ENCODE peak calls at places on chromosomes 6 and 20, in nine cellular contexts. One of them, this sample, is unnamed.

GRCh38 chr6:150632785-150633465 is 33.2 kb downstream of the PLEKHG1 start:
- DNase-seq in spleen: no peak
- DNase-seq in transverse colon: no peak
- DNase-seq in suprapubic skin: no peak
- DNase-seq in HCT116: no peak
- DNase-seq in H1: no peak
- DNase-seq in vagina: no peak
- DNase-seq in prostate gland: no peak
- DNase-seq in upper lobe of left lung: no peak
- DNase-seq in this sample: no peak

GRCh38 chr6:136866872-136867416 is 44.6 kb downstream of the PEX7 start:
- DNase-seq in vagina: no peak
- DNase-seq in transverse colon: no peak
- DNase-seq in upper lobe of left lung: no peak
- DNase-seq in suprapubic skin: no peak
- DNase-seq in HCT116: no peak
- DNase-seq in prostate gland: no peak
- DNase-seq in H1: no peak
- DNase-seq in spleen: no peak
- DNase-seq in this sample: no peak

GRCh38 chr6:6131492-6132109 is 124.9 kb upstream of the NRN1 start:
- DNase-seq in spleen: no peak
- DNase-seq in upper lobe of left lung: no peak
- DNase-seq in vagina: no peak
- DNase-seq in prostate gland: no peak
- DNase-seq in transverse colon: no peak
- DNase-seq in suprapubic skin: no peak
- DNase-seq in HCT116: peak
- DNase-seq in H1: peak
- DNase-seq in this sample: no peak

GRCh38 chr6:53179961-53180651 is 31.5 kb upstream of the GCM1 start:
- DNase-seq in vagina: no peak
- DNase-seq in H1: no peak
- DNase-seq in suprapubic skin: no peak
- DNase-seq in upper lobe of left lung: peak
- DNase-seq in prostate gland: peak
- DNase-seq in transverse colon: peak
- DNase-seq in spleen: peak
- DNase-seq in HCT116: no peak
- DNase-seq in this sample: peak

GRCh38 chr6:117448732-117449131 is 23.0 kb upstream of the ROS1 start:
- DNase-seq in upper lobe of left lung: no peak
- DNase-seq in transverse colon: no peak
- DNase-seq in H1: no peak
- DNase-seq in vagina: no peak
- DNase-seq in suprapubic skin: no peak
- DNase-seq in HCT116: no peak
- DNase-seq in prostate gland: no peak
- DNase-seq in spleen: no peak
- DNase-seq in this sample: no peak

GRCh38 chr6:113640046-113640445 is 217.1 kb upstream of the MARCKS start:
- DNase-seq in suprapubic skin: no peak
- DNase-seq in transverse colon: no peak
- DNase-seq in prostate gland: no peak
- DNase-seq in spleen: no peak
- DNase-seq in upper lobe of left lung: no peak
- DNase-seq in vagina: no peak
- DNase-seq in HCT116: no peak
- DNase-seq in H1: no peak
- DNase-seq in this sample: no peak

GRCh38 chr20:60148885-60149284 is 190.7 kb downstream of the CDH26 start:
- DNase-seq in prostate gland: no peak
- DNase-seq in suprapubic skin: no peak
- DNase-seq in transverse colon: no peak
- DNase-seq in upper lobe of left lung: no peak
- DNase-seq in H1: no peak
- DNase-seq in spleen: no peak
- DNase-seq in HCT116: no peak
- DNase-seq in vagina: no peak
- DNase-seq in this sample: no peak

GRCh38 chr6:14117158-14118090 is at the start of gene CD83:
- DNase-seq in transverse colon: peak
- DNase-seq in spleen: peak
- DNase-seq in upper lobe of left lung: peak
- DNase-seq in HCT116: peak
- DNase-seq in suprapubic skin: no peak
- DNase-seq in prostate gland: peak
- DNase-seq in H1: no peak
- DNase-seq in vagina: no peak
- DNase-seq in this sample: peak

GRCh38 chr20:58712823-58713731 is 20.5 kb downstream of the NPEPL1 start:
- DNase-seq in vagina: no peak
- DNase-seq in H1: no peak
- DNase-seq in suprapubic skin: no peak
- DNase-seq in upper lobe of left lung: no peak
- DNase-seq in HCT116: no peak
- DNase-seq in prostate gland: peak
- DNase-seq in spleen: peak
- DNase-seq in transverse colon: peak
- DNase-seq in this sample: peak

GRCh38 chr6:122869437-122870024 is 80.5 kb downstream of the SMPDL3A start:
- DNase-seq in suprapubic skin: no peak
- DNase-seq in upper lobe of left lung: peak
- DNase-seq in H1: no peak
- DNase-seq in transverse colon: peak
- DNase-seq in vagina: no peak
- DNase-seq in prostate gland: peak
- DNase-seq in HCT116: peak
- DNase-seq in spleen: no peak
- DNase-seq in this sample: no peak

GRCh38 chr20:34365765-34366213 is 2.7 kb downstream of the ITCH start:
- DNase-seq in prostate gland: no peak
- DNase-seq in transverse colon: no peak
- DNase-seq in spleen: no peak
- DNase-seq in HCT116: no peak
- DNase-seq in upper lobe of left lung: peak
- DNase-seq in H1: no peak
- DNase-seq in vagina: no peak
- DNase-seq in suprapubic skin: no peak
- DNase-seq in this sample: no peak

GRCh38 chr6:4451718-4452117 is 316.3 kb upstream of the ECI2 start:
- DNase-seq in suprapubic skin: no peak
- DNase-seq in prostate gland: no peak
- DNase-seq in upper lobe of left lung: no peak
- DNase-seq in HCT116: no peak
- DNase-seq in transverse colon: no peak
- DNase-seq in vagina: no peak
- DNase-seq in H1: no peak
- DNase-seq in spleen: no peak
- DNase-seq in this sample: no peak

GRCh38 chr6:33336495-33336894 is 19.0 kb upstream of the ZBTB22 start:
- DNase-seq in prostate gland: no peak
- DNase-seq in H1: no peak
- DNase-seq in HCT116: no peak
- DNase-seq in vagina: no peak
- DNase-seq in spleen: no peak
- DNase-seq in transverse colon: no peak
- DNase-seq in suprapubic skin: no peak
- DNase-seq in upper lobe of left lung: no peak
- DNase-seq in this sample: no peak

GRCh38 chr20:10671221-10671849 is 2.5 kb downstream of the JAG1 start:
- DNase-seq in H1: no peak
- DNase-seq in transverse colon: peak
- DNase-seq in prostate gland: peak
- DNase-seq in spleen: peak
- DNase-seq in HCT116: no peak
- DNase-seq in upper lobe of left lung: peak
- DNase-seq in vagina: peak
- DNase-seq in suprapubic skin: peak
- DNase-seq in this sample: peak

GRCh38 chr20:46261456-46262253 is 46.6 kb downstream of the CDH22 start:
- DNase-seq in suprapubic skin: no peak
- DNase-seq in spleen: no peak
- DNase-seq in HCT116: no peak
- DNase-seq in transverse colon: no peak
- DNase-seq in vagina: no peak
- DNase-seq in prostate gland: no peak
- DNase-seq in upper lobe of left lung: no peak
- DNase-seq in H1: no peak
- DNase-seq in this sample: no peak

GRCh38 chr6:37657117-37657886 is 40.4 kb downstream of the MDGA1 start:
- DNase-seq in vagina: no peak
- DNase-seq in transverse colon: no peak
- DNase-seq in HCT116: peak
- DNase-seq in upper lobe of left lung: no peak
- DNase-seq in suprapubic skin: no peak
- DNase-seq in spleen: no peak
- DNase-seq in prostate gland: peak
- DNase-seq in H1: no peak
- DNase-seq in this sample: no peak
- TF ChIP-seq POLR2AphosphoS5 in vagina: no peak
- TF ChIP-seq POLR2AphosphoS5 in transverse colon: no peak
- TF ChIP-seq POLR2AphosphoS5 in HCT116: peak
- TF ChIP-seq POLR2AphosphoS5 in upper lobe of left lung: no peak
- TF ChIP-seq POLR2AphosphoS5 in suprapubic skin: no peak
- TF ChIP-seq POLR2AphosphoS5 in spleen: no peak
- TF ChIP-seq POLR2AphosphoS5 in prostate gland: no peak
- TF ChIP-seq POLR2AphosphoS5 in H1: no peak
- TF ChIP-seq POLR2AphosphoS5 in this sample: no peak

DNA sequence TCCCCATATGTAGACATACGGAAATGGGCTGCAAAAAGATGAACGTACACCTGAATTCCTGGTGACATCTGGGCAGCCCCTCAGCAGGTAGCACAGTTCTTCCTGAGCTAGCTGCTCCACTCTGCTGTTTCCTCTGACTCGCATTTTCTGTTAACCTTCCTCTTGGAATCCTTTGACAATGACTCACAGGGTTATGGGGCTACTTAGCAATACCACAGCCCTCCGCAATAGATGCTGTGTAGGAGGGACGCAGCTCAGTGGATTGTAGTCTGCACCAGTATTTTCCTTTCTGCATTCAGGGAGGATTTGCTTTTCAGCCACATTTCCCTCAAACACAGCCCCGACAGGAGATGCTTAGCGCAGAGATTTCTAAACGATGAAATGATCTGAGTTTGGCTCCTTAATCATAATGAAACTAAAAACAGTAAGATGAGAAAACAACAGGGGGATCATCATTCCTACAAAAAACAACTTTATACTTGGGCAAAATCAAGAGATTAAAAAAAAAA is 12.4 kb downstream of the BACH2 start:
- DNase-seq in vagina: no peak
- DNase-seq in transverse colon: no peak
- DNase-seq in prostate gland: no peak
- DNase-seq in HCT116: peak
- DNase-seq in H1: no peak
- DNase-seq in spleen: no peak
- DNase-seq in suprapubic skin: no peak
- DNase-seq in upper lobe of left lung: no peak
- DNase-seq in this sample: no peak
- TF ChIP-seq POLR2A in vagina: no peak
- TF ChIP-seq POLR2A in transverse colon: no peak
- TF ChIP-seq POLR2A in prostate gland: no peak
- TF ChIP-seq POLR2A in HCT116: no peak
- TF ChIP-seq POLR2A in H1: no peak
- TF ChIP-seq POLR2A in spleen: no peak
- TF ChIP-seq POLR2A in suprapubic skin: no peak
- TF ChIP-seq POLR2A in upper lobe of left lung: no peak
- TF ChIP-seq POLR2A in this sample: no peak

GRCh38 chr6:30740993-30741784 is 1.3 kb downstream of the FLOT1 start:
- DNase-seq in spleen: no peak
- DNase-seq in suprapubic skin: no peak
- DNase-seq in vagina: no peak
- DNase-seq in transverse colon: no peak
- DNase-seq in H1: no peak
- DNase-seq in HCT116: no peak
- DNase-seq in upper lobe of left lung: no peak
- DNase-seq in prostate gland: no peak
- DNase-seq in this sample: no peak
- TF ChIP-seq POLR2AphosphoS5 in spleen: no peak
- TF ChIP-seq POLR2AphosphoS5 in suprapubic skin: no peak
- TF ChIP-seq POLR2AphosphoS5 in vagina: no peak
- TF ChIP-seq POLR2AphosphoS5 in transverse colon: no peak
- TF ChIP-seq POLR2AphosphoS5 in H1: no peak
- TF ChIP-seq POLR2AphosphoS5 in HCT116: no peak
- TF ChIP-seq POLR2AphosphoS5 in upper lobe of left lung: no peak
- TF ChIP-seq POLR2AphosphoS5 in prostate gland: no peak
- TF ChIP-seq POLR2AphosphoS5 in this sample: no peak

DNA sequence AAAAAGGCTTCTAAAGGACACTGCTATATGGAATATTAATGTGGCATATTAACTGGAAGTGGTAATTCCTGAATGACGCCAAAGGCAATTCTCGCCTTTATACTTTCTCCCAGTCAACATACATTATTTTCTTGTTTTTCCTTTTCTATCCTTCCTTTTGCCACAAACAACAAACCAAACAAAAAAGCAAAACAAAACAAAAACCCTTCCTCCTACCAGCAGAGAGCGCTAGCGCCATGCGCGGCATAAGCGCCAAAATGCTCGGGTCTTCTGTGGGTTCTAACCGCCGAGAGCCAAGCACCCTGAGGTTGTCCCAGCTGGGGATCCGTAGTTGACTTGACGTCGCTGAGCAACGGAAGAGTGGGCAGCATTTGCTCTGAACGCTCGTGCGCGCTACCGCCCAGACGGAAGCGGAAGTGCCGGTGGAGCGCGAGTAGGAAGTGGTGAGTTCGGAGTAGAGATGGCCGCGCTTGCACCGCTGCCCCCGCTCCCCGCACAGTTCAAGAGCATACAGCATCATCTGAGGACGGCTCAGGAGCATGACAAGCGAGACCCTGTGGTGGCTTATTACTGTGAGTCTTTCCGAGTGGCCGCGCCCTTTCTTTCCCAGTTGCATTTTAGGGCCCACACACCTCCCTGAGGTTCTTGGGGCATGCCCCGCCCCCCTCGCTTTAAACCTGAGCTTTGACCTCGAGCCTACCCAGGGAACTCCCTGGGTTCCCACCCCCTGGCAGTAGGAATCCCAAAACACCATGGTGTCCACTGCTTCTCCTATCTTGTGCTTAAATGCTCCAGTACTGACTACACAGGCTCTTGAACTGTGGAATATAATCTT is at the start of the genes NMBR and VTA1:
- DNase-seq in transverse colon: peak
- DNase-seq in prostate gland: peak
- DNase-seq in spleen: peak
- DNase-seq in HCT116: peak
- DNase-seq in suprapubic skin: peak
- DNase-seq in vagina: peak
- DNase-seq in upper lobe of left lung: peak
- DNase-seq in H1: peak
- DNase-seq in this sample: peak
- TF ChIP-seq POLR2A in transverse colon: peak
- TF ChIP-seq POLR2A in prostate gland: no peak
- TF ChIP-seq POLR2A in spleen: no peak
- TF ChIP-seq POLR2A in HCT116: peak
- TF ChIP-seq POLR2A in suprapubic skin: no peak
- TF ChIP-seq POLR2A in vagina: no peak
- TF ChIP-seq POLR2A in upper lobe of left lung: no peak
- TF ChIP-seq POLR2A in H1: peak
- TF ChIP-seq POLR2A in this sample: no peak

This sample was measured in breast epithelium.